ENCODE peak calls at places on chromosomes 6 and 20, in five cellular contexts. One of them, this sample, is unnamed.

GRCh38 chr6:10613693-10614092 is 80.7 kb downstream of the C6orf52 start:
- DNase-seq in kidney epithelial cell: no peak
- DNase-seq in stimulated activated CD8-positive, alpha-beta memory T cell treated with anti-CD3 and anti-CD28 coated beads, Interleukin-4, amount 100 ng/mL, for 24 hours: no peak
- DNase-seq in SK-N-DZ: no peak
- DNase-seq in activated CD8-positive, alpha-beta memory T cell treated with anti-CD3 and anti-CD28 coated beads for 1 hour: no peak
- DNase-seq in this sample: no peak

GRCh38 chr20:24657211-24657610 is 187.8 kb downstream of the SYNDIG1 start:
- DNase-seq in SK-N-DZ: no peak
- DNase-seq in activated CD8-positive, alpha-beta memory T cell treated with anti-CD3 and anti-CD28 coated beads for 1 hour: no peak
- DNase-seq in stimulated activated CD8-positive, alpha-beta memory T cell treated with anti-CD3 and anti-CD28 coated beads, Interleukin-4, amount 100 ng/mL, for 24 hours: no peak
- DNase-seq in kidney epithelial cell: no peak
- DNase-seq in this sample: no peak

GRCh38 chr6:102126488-102126887 is 733.0 kb downstream of the GRIK2 start:
- DNase-seq in stimulated activated CD8-positive, alpha-beta memory T cell treated with anti-CD3 and anti-CD28 coated beads, Interleukin-4, amount 100 ng/mL, for 24 hours: no peak
- DNase-seq in activated CD8-positive, alpha-beta memory T cell treated with anti-CD3 and anti-CD28 coated beads for 1 hour: no peak
- DNase-seq in SK-N-DZ: no peak
- DNase-seq in kidney epithelial cell: no peak
- DNase-seq in this sample: no peak

GRCh38 chr6:10722820-10723651 is at the start of gene TMEM14C:
- DNase-seq in activated CD8-positive, alpha-beta memory T cell treated with anti-CD3 and anti-CD28 coated beads for 1 hour: peak
- DNase-seq in SK-N-DZ: peak
- DNase-seq in stimulated activated CD8-positive, alpha-beta memory T cell treated with anti-CD3 and anti-CD28 coated beads, Interleukin-4, amount 100 ng/mL, for 24 hours: peak
- DNase-seq in kidney epithelial cell: peak
- DNase-seq in this sample: peak

GRCh38 chr6:116568111-116568510 is 3.2 kb upstream of the RWDD1 start:
- DNase-seq in kidney epithelial cell: no peak
- DNase-seq in activated CD8-positive, alpha-beta memory T cell treated with anti-CD3 and anti-CD28 coated beads for 1 hour: no peak
- DNase-seq in SK-N-DZ: no peak
- DNase-seq in stimulated activated CD8-positive, alpha-beta memory T cell treated with anti-CD3 and anti-CD28 coated beads, Interleukin-4, amount 100 ng/mL, for 24 hours: no peak
- DNase-seq in this sample: no peak

GRCh38 chr6:128808856-128809255 is 74.1 kb upstream of the LAMA2 start:
- DNase-seq in activated CD8-positive, alpha-beta memory T cell treated with anti-CD3 and anti-CD28 coated beads for 1 hour: no peak
- DNase-seq in kidney epithelial cell: no peak
- DNase-seq in stimulated activated CD8-positive, alpha-beta memory T cell treated with anti-CD3 and anti-CD28 coated beads, Interleukin-4, amount 100 ng/mL, for 24 hours: no peak
- DNase-seq in SK-N-DZ: no peak
- DNase-seq in this sample: no peak

GRCh38 chr6:41546866-41547798 is 951 bp downstream of the FOXP4 start:
- DNase-seq in activated CD8-positive, alpha-beta memory T cell treated with anti-CD3 and anti-CD28 coated beads for 1 hour: no peak
- DNase-seq in kidney epithelial cell: no peak
- DNase-seq in stimulated activated CD8-positive, alpha-beta memory T cell treated with anti-CD3 and anti-CD28 coated beads, Interleukin-4, amount 100 ng/mL, for 24 hours: no peak
- DNase-seq in SK-N-DZ: peak
- DNase-seq in this sample: peak

GRCh38 chr6:39891976-39892375 is 42.3 kb downstream of the MOCS1 start:
- DNase-seq in stimulated activated CD8-positive, alpha-beta memory T cell treated with anti-CD3 and anti-CD28 coated beads, Interleukin-4, amount 100 ng/mL, for 24 hours: no peak
- DNase-seq in activated CD8-positive, alpha-beta memory T cell treated with anti-CD3 and anti-CD28 coated beads for 1 hour: no peak
- DNase-seq in kidney epithelial cell: no peak
- DNase-seq in SK-N-DZ: no peak
- DNase-seq in this sample: no peak

GRCh38 chr20:41230136-41230535 is 87.4 kb downstream of the ZHX3 start:
- DNase-seq in SK-N-DZ: no peak
- DNase-seq in activated CD8-positive, alpha-beta memory T cell treated with anti-CD3 and anti-CD28 coated beads for 1 hour: no peak
- DNase-seq in stimulated activated CD8-positive, alpha-beta memory T cell treated with anti-CD3 and anti-CD28 coated beads, Interleukin-4, amount 100 ng/mL, for 24 hours: no peak
- DNase-seq in kidney epithelial cell: no peak
- DNase-seq in this sample: no peak

GRCh38 chr6:139602577-139602976 is 228.1 kb upstream of the CITED2 start:
- DNase-seq in stimulated activated CD8-positive, alpha-beta memory T cell treated with anti-CD3 and anti-CD28 coated beads, Interleukin-4, amount 100 ng/mL, for 24 hours: no peak
- DNase-seq in activated CD8-positive, alpha-beta memory T cell treated with anti-CD3 and anti-CD28 coated beads for 1 hour: no peak
- DNase-seq in SK-N-DZ: peak
- DNase-seq in kidney epithelial cell: no peak
- DNase-seq in this sample: no peak

GRCh38 chr6:56541736-56542366 is 100.8 kb downstream of the DST start:
- DNase-seq in stimulated activated CD8-positive, alpha-beta memory T cell treated with anti-CD3 and anti-CD28 coated beads, Interleukin-4, amount 100 ng/mL, for 24 hours: no peak
- DNase-seq in kidney epithelial cell: no peak
- DNase-seq in SK-N-DZ: no peak
- DNase-seq in activated CD8-positive, alpha-beta memory T cell treated with anti-CD3 and anti-CD28 coated beads for 1 hour: no peak
- DNase-seq in this sample: no peak

This sample was measured in stimulated activated effector memory CD8-positive, alpha-beta T cell treated with anti-CD3 and anti-CD28 coated beads, Interleukin-12 subunit alpha, Interleukin-12 subunit beta, amount 100 ng/mL, for 72 hours.